ENCODE peak calls at places on chromosomes 7 and 10, in four cellular contexts. G is neuronal stem cell; Q is naive thymus-derived CD8-positive, alpha-beta T cell; D is K562. E is an unnamed sample.

GRCh38 chr7:155173905-155174304 is 103.8 kb downstream of the HTR5A start:
- DNase-seq in G (no peak), Q (no peak), D (no peak), E (no peak)

GRCh38 chr7:127916735-127917134 is 114.5 kb downstream of the LRRC4 start:
- DNase-seq in G (no peak), Q (no peak), D (no peak), E (no peak)

GRCh38 chr10:74917481-74918077 is 91.2 kb downstream of the KAT6B start:
- DNase-seq in G (no peak), Q (no peak), D (no peak), E (no peak)

GRCh38 chr10:75028748-75029147 is 82.7 kb upstream of the SAMD8 start:
- DNase-seq in G (no peak), Q (no peak), D (no peak), E (no peak)

GRCh38 chr7:1851731-1852531 is 181.9 kb downstream of the ELFN1 start:
- DNase-seq in G (no peak), Q (no peak), D (no peak), E (no peak)

GRCh38 chr7:149790146-149790548 is 16.8 kb upstream of the ZNF467 start:
- DNase-seq in G (no peak), Q (peak), D (peak), E (no peak)

GRCh38 chr7:157851501-157852067 is 514.8 kb downstream of the DNAJB6 start:
- DNase-seq in G (peak), Q (peak), D (no peak), E (peak)

GRCh38 chr10:89337493-89337892 is 9.7 kb downstream of the IFIT3 start:
- DNase-seq in G (no peak), Q (peak), D (no peak), E (no peak)

GRCh38 chr10:3067045-3067858 is at the start of gene PFKP:
- DNase-seq in G (no peak), Q (peak), D (peak), E (peak)

GRCh38 chr7:127107601-127108007 is 145.1 kb downstream of the GRM8 start:
- DNase-seq in G (peak), Q (peak), D (peak), E (peak)

GRCh38 chr10:118568327-118568848 is 27.1 kb downstream of the PRLHR start:
- DNase-seq in G (peak), Q (peak), D (peak), E (peak)